ENCODE peak calls at places on chromosome 9, in four cellular contexts. J is NCI-H1105; U is central memory CD4-positive, alpha-beta T cell; A is stimulated activated CD8-positive, alpha-beta memory T cell treated with anti-CD3 and anti-CD28 coated beads, Interleukin-7, amount 100 ng/mL, for 1 hour. Z is an unnamed sample.

GRCh38 chr9:93459432-93459847 is 6.1 kb upstream of the FAM120AOS start:
- DNase-seq in A (no peak), J (no peak), U (no peak), Z (no peak)

GRCh38 chr9:80061096-80061495 is 489.3 kb downstream of the TLE4 start:
- DNase-seq in U (no peak), J (no peak), A (no peak), Z (no peak)

GRCh38 chr9:135002336-135002735 is 84.6 kb upstream of the FCN1 start:
- DNase-seq in J (no peak), A (no peak), U (no peak), Z (no peak)

GRCh38 chr9:138075496-138075895 is 197.9 kb downstream of the CACNA1B start:
- DNase-seq in J (no peak), U (no peak), A (no peak), Z (no peak)

GRCh38 chr9:21778300-21778699 is 24.1 kb upstream of the MTAP start:
- DNase-seq in A (no peak), J (no peak), U (no peak), Z (no peak)

GRCh38 chr9:137820161-137820855 is 57.3 kb upstream of the CACNA1B start:
- DNase-seq in U (no peak), A (no peak), J (no peak), Z (no peak)

GRCh38 chr9:97773723-97774122 is 76.6 kb upstream of the XPA start:
- DNase-seq in A (no peak), U (no peak), J (no peak), Z (no peak)

GRCh38 chr9:105475302-105475701 is 27.5 kb downstream of the FSD1L start:
- DNase-seq in J (no peak), A (no peak), U (no peak), Z (no peak)

GRCh38 chr9:124163988-124164350 is 93.8 kb upstream of the NEK6 start:
- DNase-seq in U (no peak), J (no peak), A (no peak), Z (no peak)

GRCh38 chr9:86614871-86615849 is 260.9 kb upstream of the TUT7 start:
- DNase-seq in A (no peak), U (no peak), J (no peak), Z (no peak)